ENCODE peak calls at places on chromosomes 12 and 14, in four cellular contexts. J, H, S and T are unnamed samples.

GRCh38 chr12:90274407-90274806 is 565.8 kb upstream of the ATP2B1 start:
- DNase-seq in J (no peak), H (no peak), S (no peak), T (no peak)

GRCh38 chr14:68945190-68945584 is 33.9 kb downstream of the ACTN1 start:
- DNase-seq in S (no peak), J (no peak), H (no peak), T (no peak)

GRCh38 chr12:32889073-32889760 is 7.4 kb downstream of the PKP2 start:
- DNase-seq in S (no peak), H (no peak), J (no peak), T (no peak)

GRCh38 chr12:87756721-87757120 is 272.5 kb downstream of the C12orf50 start:
- DNase-seq in H (no peak), S (no peak), J (no peak), T (no peak)

GRCh38 chr12:32379213-32379612 is 20.1 kb upstream of the FGD4 start:
- DNase-seq in S (no peak), H (no peak), J (no peak), T (no peak)

GRCh38 chr12:126776047-126776446 is 1490.9 kb upstream of the TMEM132C start:
- DNase-seq in H (no peak), S (no peak), J (no peak), T (no peak)

GRCh38 chr12:119649202-119649808 is 18.6 kb upstream of the PRKAB1 start:
- DNase-seq in J (no peak), S (no peak), H (no peak), T (no peak)

GRCh38 chr12:108109954-108110353 is 19.1 kb upstream of the WSCD2 start:
- DNase-seq in H (no peak), J (no peak), S (no peak), T (no peak)

GRCh38 chr12:132019891-132020290 is 70.1 kb downstream of the EP400 start:
- DNase-seq in S (no peak), H (no peak), J (no peak), T (no peak)

GRCh38 chr12:103680591-103681065 is 93.6 kb downstream of the STAB2 start:
- DNase-seq in H (no peak), J (peak; percentile 16), S (peak; percentile 77), T (no peak)

GRCh38 chr14:74242055-74243042 is 3.1 kb downstream of the VSX2 start:
- DNase-seq in H (no peak), S (no peak), J (no peak), T (no peak)

GRCh38 chr14:39766397-39767000 is 334.3 kb upstream of the FBXO33 start:
- DNase-seq in H (no peak), S (peak; percentile 18), J (no peak), T (no peak)

GRCh38 chr14:22314183-22314820 is 274.7 kb downstream of the DAD1 start:
- DNase-seq in H (peak; percentile 7), S (no peak), J (no peak), T (peak; percentile 51)

GRCh38 chr12:43099691-43100163 is 452.3 kb downstream of the ADAMTS20 start:
- DNase-seq in H (no peak), S (no peak), J (no peak), T (no peak)

GRCh38 chr12:7017870-7018349 is 366 bp downstream of the LPCAT3 start:
- DNase-seq in H (no peak), J (no peak), S (no peak), T (no peak)

GRCh38 chr12:29428630-29429029 is 47.7 kb upstream of the ERGIC2 start:
- DNase-seq in J (no peak), H (no peak), S (no peak), T (no peak)

GRCh38 chr12:121796855-121797751 is 3.6 kb upstream of the RHOF start:
- DNase-seq in J (peak; percentile 98), H (no peak), S (peak; percentile 99), T (no peak)

GRCh38 chr12:68378859-68379628 is 46.9 kb upstream of the MDM1 start:
- DNase-seq in J (no peak), H (no peak), S (no peak), T (no peak)

GRCh38 chr14:94373708-94374107 is 14.7 kb downstream of the SERPINA1 start:
- DNase-seq in H (no peak), S (no peak), J (no peak), T (no peak)

GRCh38 chr14:105197274-105197673 is 16.2 kb upstream of the NUDT14 start:
- DNase-seq in S (peak; percentile 81), H (no peak), J (peak; percentile 54), T (peak; percentile 52)

GRCh38 chr14:96037891-96038557 is 1.1 kb upstream of the C14orf132 start:
- DNase-seq in H (no peak), S (peak; percentile 80), J (peak; percentile 38), T (no peak)

GRCh38 chr12:129847063-129847462 is 56.8 kb downstream of the TMEM132D start:
- DNase-seq in H (no peak), S (no peak), J (no peak), T (no peak)

GRCh38 chr14:65751510-65751909 is 339.0 kb downstream of the FUT8 start:
- DNase-seq in H (no peak), J (no peak), S (no peak), T (no peak)

GRCh38 chr12:9906888-9907287 is 25.3 kb downstream of the CLEC2A start:
- DNase-seq in J (no peak), S (no peak), H (peak; percentile 51), T (peak; percentile 3)

GRCh38 chr12:53518381-53518780 is 11.1 kb upstream of the NPFF start:
- DNase-seq in J (no peak), H (no peak), S (no peak), T (no peak)

GRCh38 chr12:4939418-4940023 is 29.8 kb downstream of the KCNA1 start:
- DNase-seq in S (no peak), H (no peak), J (no peak), T (no peak)

GRCh38 chr12:46369095-46369473 is 3.5 kb downstream of the SLC38A2 start:
- DNase-seq in S (no peak), H (no peak), J (no peak), T (no peak)

GRCh38 chr14:102630405-102630804 is 38.0 kb downstream of the RCOR1 start:
- DNase-seq in J (no peak), H (no peak), S (no peak), T (no peak)

GRCh38 chr14:44108601-44109000 is 398.5 kb downstream of the FSCB start:
- DNase-seq in S (no peak), J (no peak), H (no peak), T (no peak)

GRCh38 chr12:104539063-104539462 is 82.3 kb downstream of the CHST11 start:
- DNase-seq in H (no peak), J (no peak), S (no peak), T (no peak)

GRCh38 chr14:52834440-52834842 is 43.0 kb upstream of the GNPNAT1 start:
- DNase-seq in J (no peak), H (no peak), S (no peak), T (no peak)

GRCh38 chr12:127546721-127547505 is 720.1 kb upstream of the TMEM132C start:
- DNase-seq in J (no peak), H (no peak), S (no peak), T (no peak)

GRCh38 chr14:104661086-104661485 is 28.3 kb upstream of the INF2 start:
- DNase-seq in H (no peak), J (no peak), S (no peak), T (no peak)

GRCh38 chr12:107385518-107385917 is 292.2 kb upstream of the CRY1 start:
- DNase-seq in J (peak; percentile 42), H (no peak), S (no peak), T (no peak)